ENCODE peak calls at places on chromosomes 13 and 19, in seven cellular contexts. T, J, Z, Y, R, P and X are unnamed samples.

GRCh38 chr13:46845146-46845545 is 48.2 kb upstream of the ESD start:
- DNase-seq in P (no peak), T (no peak), Z (no peak), Y (no peak), R (no peak), J (no peak), X (no peak)

GRCh38 chr13:114082849-114083645 is 49.4 kb downstream of the RASA3 start:
- DNase-seq in J (no peak), P (no peak), T (no peak), Y (no peak), Z (no peak), R (no peak), X (no peak)

GRCh38 chr19:29583196-29584006 is 22.7 kb upstream of the POP4 start:
- DNase-seq in P (no peak), Y (no peak), R (no peak), Z (no peak), T (no peak), J (no peak), X (no peak)

GRCh38 chr13:111909971-111910671 is 156.8 kb upstream of the SOX1 start:
- DNase-seq in Z (peak; percentile 15), R (no peak), Y (no peak), P (no peak), T (no peak), J (no peak), X (no peak)

GRCh38 chr19:14530005-14530348 is 583 bp downstream of the TECR start:
- DNase-seq in P (peak; percentile 42), T (peak; percentile 51), R (no peak), Y (no peak), J (peak; percentile 82), Z (no peak), X (no peak)

GRCh38 chr19:51365211-51366049 is 758 bp downstream of the ETFB start:
- DNase-seq in R (no peak), Z (peak; percentile 50), P (peak; percentile 36), Y (no peak), J (no peak), T (peak; percentile 39), X (no peak)

GRCh38 chr19:32268381-32268780 is 77.0 kb upstream of the ZNF507 start:
- DNase-seq in Z (no peak), R (no peak), J (no peak), Y (no peak), P (no peak), T (no peak), X (no peak)

GRCh38 chr19:46878613-46879375 is 18.0 kb downstream of the ARHGAP35 start:
- DNase-seq in J (no peak), R (no peak), P (no peak), Z (no peak), T (no peak), Y (no peak), X (no peak)

GRCh38 chr19:50377051-50377441 is 789 bp downstream of the NR1H2 start:
- DNase-seq in Z (peak; percentile 75), Y (no peak), R (no peak), T (peak; percentile 94), J (no peak), P (no peak), X (peak; percentile 47)

GRCh38 chr13:88979465-88980180 is 1308.5 kb downstream of the SLITRK5 start:
- DNase-seq in R (no peak), J (no peak), Y (no peak), P (peak; percentile 27), T (peak; percentile 24), Z (no peak), X (no peak)

GRCh38 chr13:60230593-60230992 is 66.9 kb upstream of the DIAPH3 start:
- DNase-seq in R (no peak), P (peak; percentile 56), Z (no peak), Y (no peak), J (no peak), T (no peak), X (no peak)

GRCh38 chr19:23183251-23183650 is 66.4 kb downstream of the ZNF730 start:
- DNase-seq in Z (no peak), T (peak; percentile 64), R (no peak), Y (no peak), J (no peak), P (no peak), X (no peak)

GRCh38 chr19:29644179-29644578 is 21.1 kb upstream of the PLEKHF1 start:
- DNase-seq in J (no peak), T (no peak), P (no peak), R (no peak), Z (peak; percentile 1), Y (no peak), X (no peak)

GRCh38 chr19:8500158-8500557 is 2.3 kb downstream of the PRAM1 start:
- DNase-seq in P (no peak), T (no peak), J (peak; percentile 74), R (no peak), Y (no peak), Z (no peak), X (no peak)

GRCh38 chr13:37539176-37539575 is 59.4 kb downstream of the POSTN start:
- DNase-seq in P (no peak), Z (no peak), R (no peak), T (no peak), Y (no peak), J (no peak), X (no peak)

GRCh38 chr13:106173891-106174610 is 361.4 kb downstream of the EFNB2 start:
- DNase-seq in J (no peak), P (no peak), Z (no peak), R (no peak), T (no peak), Y (no peak), X (no peak)

GRCh38 chr19:30322641-30323320 is 49.4 kb upstream of the ZNF536 start:
- DNase-seq in T (no peak), P (no peak), R (no peak), Y (no peak), Z (no peak), J (no peak), X (no peak)

GRCh38 chr19:5480427-5480836 is 25.2 kb downstream of the ZNRF4 start:
- DNase-seq in Y (no peak), P (peak; percentile 24), T (peak; percentile 82), Z (no peak), R (peak; percentile 52), J (no peak), X (no peak)

GRCh38 chr13:111962431-111962891 is 104.5 kb upstream of the SOX1 start:
- DNase-seq in J (no peak), Z (no peak), P (no peak), T (no peak), R (no peak), Y (no peak), X (no peak)

GRCh38 chr13:105336706-105337582 is 1198.5 kb downstream of the EFNB2 start:
- DNase-seq in J (peak; percentile 45), Y (no peak), R (no peak), Z (no peak), T (no peak), P (no peak), X (no peak)

DNA sequence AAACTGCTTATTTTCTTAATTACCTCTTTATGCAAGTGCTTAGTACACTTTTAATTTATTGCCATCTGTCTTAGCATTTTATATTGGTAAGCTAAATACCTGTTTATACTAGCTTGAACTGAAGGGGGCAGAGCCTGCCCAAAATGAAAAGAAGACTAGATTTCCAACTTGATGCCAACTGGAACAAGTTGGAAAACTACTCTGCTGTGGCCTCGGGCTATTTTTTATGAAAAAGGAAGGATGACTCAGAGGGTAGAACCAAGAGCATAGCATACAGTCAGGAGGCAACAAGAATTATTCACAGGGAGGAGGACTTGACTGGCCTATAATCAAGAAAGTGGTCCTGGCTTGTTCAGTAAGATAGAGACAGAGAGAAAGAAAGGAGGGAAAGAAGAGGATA is 150.3 kb downstream of the NDFIP2 start:
- DNase-seq in R (no peak), Y (peak; percentile 64), Z (no peak), P (no peak), T (peak; percentile 12), J (no peak), X (no peak)
- TF ChIP-seq CTCF in R (no peak), Y (peak; percentile 77), Z (no peak), P (no peak), T (peak; percentile 41), J (no peak), X (no peak)

GRCh38 chr13:102599451-102600012 is 2.7 kb downstream of the TPP2 start:
- DNase-seq in Y (no peak), T (no peak), J (no peak), R (no peak), P (no peak), Z (no peak), X (no peak)

GRCh38 chr13:102598061-102598460 is 1.3 kb downstream of the TPP2 start:
- DNase-seq in J (no peak), T (no peak), Y (no peak), P (no peak), R (no peak), Z (no peak), X (no peak)

GRCh38 chr13:102597029-102598015 is 536 bp downstream of the TPP2 start:
- DNase-seq in T (peak; percentile 31), R (peak; percentile 44), J (peak; percentile 55), Y (no peak), Z (peak; percentile 60), P (peak; percentile 56), X (peak; percentile 40)

GRCh38 chr13:102591988-102592781 is 4.6 kb upstream of the TPP2 start:
- DNase-seq in Z (peak; percentile 81), T (peak; percentile 95), R (peak; percentile 45), J (peak; percentile 77), Y (peak; percentile 73), P (peak; percentile 87), X (peak; percentile 71)

GRCh38 chr13:102596147-102597028 is at the start of gene TPP2:
- DNase-seq in T (peak; percentile 98), Y (peak; percentile 97), Z (peak; percentile 100), P (peak; percentile 99), J (peak; percentile 99), R (peak; percentile 98), X (peak; percentile 100)
- TF ChIP-seq CTCF in T (no peak), Y (no peak), Z (no peak), P (no peak), J (no peak), R (no peak), X (no peak)

DNA sequence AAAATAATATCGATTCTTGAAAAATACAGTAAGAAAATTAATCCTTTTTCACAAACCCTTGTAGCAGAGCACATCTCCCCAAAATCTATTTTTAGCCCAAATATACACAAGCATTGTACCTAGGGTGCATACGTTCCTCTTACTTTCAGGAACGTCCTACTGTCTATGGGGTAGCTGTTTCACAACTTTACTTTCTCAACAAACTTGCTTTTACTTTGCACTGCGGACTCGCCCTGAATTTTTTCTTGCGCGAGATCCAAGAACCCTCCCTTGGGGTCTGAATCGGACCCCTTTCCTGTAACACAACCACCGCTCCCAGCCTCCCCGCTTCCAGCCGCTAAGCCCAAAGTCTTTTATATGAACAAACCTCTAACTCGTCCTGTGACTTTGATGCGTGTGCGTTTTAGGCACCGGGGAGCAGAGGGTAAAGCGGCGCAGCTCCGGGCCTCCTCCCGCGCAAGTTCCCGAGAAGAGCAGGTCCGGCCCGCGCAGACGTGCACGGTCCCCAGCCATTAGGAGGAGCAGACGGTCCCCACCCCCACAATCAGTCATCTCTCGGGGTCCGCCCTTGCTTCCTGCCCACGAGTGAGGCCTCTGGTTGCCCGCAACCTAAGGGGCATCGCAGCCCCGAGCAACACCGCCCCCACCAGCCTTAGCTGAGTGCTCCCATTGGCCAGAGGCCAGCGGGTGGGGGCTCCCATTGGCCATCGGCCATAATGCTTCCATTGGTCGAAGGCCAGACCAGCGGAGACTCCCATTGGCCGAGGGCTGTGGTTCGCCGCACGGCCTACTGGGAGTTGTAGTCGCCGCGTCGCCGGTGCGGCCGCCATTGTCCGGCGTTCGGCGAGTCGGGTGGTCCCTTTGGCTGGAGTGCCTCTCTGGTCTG is at the start of gene ZNF8:
- DNase-seq in P (peak; percentile 99), Z (peak; percentile 98), Y (peak; percentile 98), J (peak; percentile 98), R (peak; percentile 99), T (peak; percentile 99), X (peak; percentile 93)
- TF ChIP-seq CTCF in P (no peak), Z (no peak), Y (no peak), J (no peak), R (no peak), T (no peak), X (no peak)

GRCh38 chr13:20188649-20189553 is 3.8 kb downstream of the GJB2 start:
- DNase-seq in R (no peak), Z (no peak), T (peak; percentile 77), Y (no peak), P (peak; percentile 40), J (peak; percentile 71), X (no peak)
- TF ChIP-seq CTCF in R (no peak), Z (no peak), T (peak; percentile 55), Y (no peak), P (peak; percentile 23), J (no peak), X (no peak)